ENCODE peak calls at places on chromosomes 6 and 20, in six cellular contexts. O is IMR-90, U is H1, M is mesendoderm, T is mesenchymal stem cell, D is trophoblast cell. B is an unnamed sample. For H3K4me1, the result is how much of the 10 kb centered on the place peaks cover.

GRCh38 chr6:106186714-106187113 is 100.6 kb downstream of the PRDM1 start:
- DNase-seq in O (no peak), U (no peak), M (no peak), T (no peak), D (no peak), B (no peak)

GRCh38 chr20:35252037-35252461 is 25.6 kb downstream of the MMP24 start:
- DNase-seq in O (no peak), U (no peak), M (no peak), T (peak), D (no peak), B (no peak)

GRCh38 chr6:137846772-137847313 is 20.2 kb upstream of the TNFAIP3 start:
- DNase-seq in O (no peak), U (no peak), M (no peak), T (no peak), D (no peak), B (no peak)

GRCh38 chr20:56810141-56810540 is 181.0 kb downstream of the TFAP2C start:
- DNase-seq in O (no peak), U (no peak), M (no peak), T (no peak), D (no peak), B (no peak)

GRCh38 chr20:17304785-17305184 is 77.9 kb downstream of the PCSK2 start:
- DNase-seq in O (no peak), U (no peak), M (no peak), T (no peak), D (no peak), B (no peak)

GRCh38 chr20:62356948-62357667 is 10.0 kb downstream of the LAMA5 start:
- DNase-seq in O (peak), U (no peak), M (no peak), T (peak), D (no peak), B (no peak)

GRCh38 chr6:17466707-17467106 is 73.3 kb downstream of the CAP2 start:
- DNase-seq in O (peak), U (peak), M (no peak), T (no peak), D (no peak), B (no peak)

GRCh38 chr6:41921712-41921998 is 356 bp downstream of the BYSL start:
- DNase-seq in O (no peak), U (no peak), M (no peak), T (no peak), D (no peak), B (no peak)

GRCh38 chr6:4817551-4817950 is 41.3 kb downstream of the CDYL start:
- DNase-seq in O (peak), U (no peak), M (no peak), T (no peak), D (no peak), B (no peak)

GRCh38 chr6:126176266-126176665 is 163.6 kb upstream of the CENPW start:
- DNase-seq in O (peak), U (no peak), M (peak), T (peak), D (no peak), B (no peak)

GRCh38 chr6:145372671-145373123 is 362.6 kb downstream of the EPM2A start:
- DNase-seq in O (peak), U (no peak), M (peak), T (peak), D (no peak), B (no peak)

GRCh38 chr6:6713660-6714446 is 125.3 kb downstream of the LY86 start:
- DNase-seq in O (peak), U (no peak), M (no peak), T (peak), D (no peak), B (no peak)

GRCh38 chr20:47544240-47544639 is 42.6 kb downstream of the NCOA3 start:
- DNase-seq in O (peak), U (no peak), M (no peak), T (peak), D (no peak), B (no peak)

GRCh38 chr20:62872184-62872862 is 10.7 kb upstream of the TCFL5 start:
- DNase-seq in O (no peak), U (no peak), M (no peak), T (no peak), D (no peak), B (no peak)

GRCh38 chr6:2108700-2109306 is 136.6 kb downstream of the GMDS start:
- DNase-seq in O (no peak), U (no peak), M (no peak), T (no peak), D (no peak), B (no peak)

GRCh38 chr20:25037288-25038102 is 20.4 kb downstream of the ACSS1 start:
- DNase-seq in O (no peak), U (no peak), M (no peak), T (no peak), D (no peak), B (no peak)

GRCh38 chr20:25035924-25036323 is 22.0 kb downstream of the ACSS1 start:
- DNase-seq in O (no peak), U (no peak), M (no peak), T (no peak), D (no peak), B (no peak)

GRCh38 chr20:25038591-25039015 is 19.3 kb downstream of the ACSS1 start:
- DNase-seq in O (no peak), U (no peak), M (no peak), T (no peak), D (no peak), B (no peak)

GRCh38 chr20:25038103-25038410 is 19.9 kb downstream of the ACSS1 start:
- DNase-seq in O (no peak), U (no peak), M (no peak), T (peak), D (no peak), B (no peak)

DNA sequence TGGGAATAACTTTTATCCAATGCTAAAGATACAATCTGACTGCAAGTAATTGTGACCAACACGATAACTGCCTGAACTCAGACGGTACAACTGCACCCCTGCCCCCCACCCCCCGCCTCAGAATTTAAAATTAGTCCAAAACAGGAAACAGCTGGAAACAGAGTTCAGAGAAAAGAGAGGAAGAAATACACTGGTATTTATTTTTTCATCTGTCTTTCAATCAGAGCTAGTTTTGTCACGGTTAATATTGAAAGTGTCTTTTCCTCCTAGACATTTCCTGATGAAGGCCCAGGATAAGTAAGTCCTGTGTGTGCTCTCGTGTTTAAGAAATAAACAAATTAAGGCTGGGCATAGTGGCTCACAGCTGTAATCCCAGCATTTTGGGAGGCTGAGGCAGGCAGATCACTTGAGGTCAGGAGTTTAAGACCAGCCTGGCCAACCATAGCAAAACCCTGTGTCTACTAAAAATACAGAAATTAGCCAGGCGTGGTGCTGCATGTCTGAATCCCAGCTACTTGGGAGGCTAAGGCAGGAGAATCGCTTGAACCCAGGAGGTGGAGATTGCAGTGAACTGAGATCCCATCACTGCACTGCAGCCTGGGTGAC is 21.5 kb downstream of the ACSS1 start:
- DNase-seq in O (no peak), U (no peak), M (no peak), T (no peak), D (no peak), B (no peak)
- H3K4me3 ChIP-seq in O (no peak), U (no peak), M (no peak), T (no peak), D (no peak), B (no peak)

GRCh38 chr20:10673831-10674683 is at the start of gene JAG1:
- DNase-seq in O (peak), U (peak), M (peak), T (peak), D (peak), B (peak)
- H3K18ac ChIP-seq in O (peak), U (peak), M (peak), T (peak), D (peak), B (peak)

GRCh38 chr6:148757944-148758343 is 11.1 kb downstream of the UST start:
- DNase-seq in O (no peak), U (no peak), M (no peak), T (no peak), D (no peak), B (no peak)
- H3K4me1 ChIP-seq in O (under half), U (under half), M (under half), T (under half), D (under half), B (under half)

GRCh38 chr6:149468179-149468578 is 16.6 kb downstream of the ZC3H12D start:
- DNase-seq in O (no peak), U (no peak), M (no peak), T (no peak), D (no peak), B (no peak)
- H3K4me3 ChIP-seq in O (no peak), U (no peak), M (no peak), T (no peak), D (no peak), B (no peak)

B was measured in neuronal stem cell.